ENCODE peak calls at places on chromosomes 5 and 9, in seven cellular contexts. One of them, this sample, is unnamed.
A peak's percentile ranks its signal among the peaks of the same experiment; 100 is the strongest.

GRCh38 chr9:2013688-2014087 is 1.5 kb upstream of the SMARCA2 start:
- DNase-seq in cardiac muscle cell: peak; percentile 58
- DNase-seq in fibroblast of lung: peak; percentile 60
- DNase-seq in left ventricle myocardium inferior: no peak
- DNase-seq in gastrocnemius medialis: no peak
- DNase-seq in pancreas: no peak
- DNase-seq in aorta: no peak
- DNase-seq in this sample: peak; percentile 72

GRCh38 chr9:108272350-108272899 is 583.4 kb downstream of the ACTL7B start:
- DNase-seq in cardiac muscle cell: peak; percentile 75
- DNase-seq in fibroblast of lung: peak; percentile 80
- DNase-seq in left ventricle myocardium inferior: peak; percentile 40
- DNase-seq in gastrocnemius medialis: peak; percentile 50
- DNase-seq in pancreas: peak; percentile 56
- DNase-seq in aorta: peak; percentile 65
- DNase-seq in this sample: peak; percentile 77

GRCh38 chr5:117220730-117221129 is 646.1 kb upstream of the SEMA6A start:
- DNase-seq in cardiac muscle cell: peak; percentile 40
- DNase-seq in fibroblast of lung: no peak
- DNase-seq in left ventricle myocardium inferior: no peak
- DNase-seq in gastrocnemius medialis: no peak
- DNase-seq in pancreas: no peak
- DNase-seq in aorta: no peak
- DNase-seq in this sample: no peak

GRCh38 chr5:148776261-148776660 is 50.1 kb upstream of the ADRB2 start:
- DNase-seq in cardiac muscle cell: no peak
- DNase-seq in fibroblast of lung: no peak
- DNase-seq in left ventricle myocardium inferior: no peak
- DNase-seq in gastrocnemius medialis: no peak
- DNase-seq in pancreas: no peak
- DNase-seq in aorta: no peak
- DNase-seq in this sample: no peak

GRCh38 chr9:109817846-109818472 is 38.0 kb downstream of the PALM2AKAP2 start:
- DNase-seq in cardiac muscle cell: peak; percentile 97
- DNase-seq in fibroblast of lung: peak; percentile 98
- DNase-seq in left ventricle myocardium inferior: no peak
- DNase-seq in gastrocnemius medialis: peak; percentile 57
- DNase-seq in pancreas: peak; percentile 67
- DNase-seq in aorta: peak; percentile 55
- DNase-seq in this sample: peak; percentile 98

GRCh38 chr9:117400131-117400530 is 14.7 kb downstream of the ASTN2 start:
- DNase-seq in cardiac muscle cell: no peak
- DNase-seq in fibroblast of lung: no peak
- DNase-seq in left ventricle myocardium inferior: no peak
- DNase-seq in gastrocnemius medialis: no peak
- DNase-seq in pancreas: peak; percentile 52
- DNase-seq in aorta: no peak
- DNase-seq in this sample: no peak

GRCh38 chr5:14824490-14824889 is 47.1 kb downstream of the ANKH start:
- DNase-seq in cardiac muscle cell: no peak
- DNase-seq in fibroblast of lung: no peak
- DNase-seq in left ventricle myocardium inferior: no peak
- DNase-seq in gastrocnemius medialis: peak; percentile 76
- DNase-seq in pancreas: no peak
- DNase-seq in aorta: no peak
- DNase-seq in this sample: no peak

GRCh38 chr5:16784843-16785791 is 151.0 kb downstream of the MYO10 start:
- DNase-seq in cardiac muscle cell: no peak
- DNase-seq in fibroblast of lung: no peak
- DNase-seq in left ventricle myocardium inferior: no peak
- DNase-seq in gastrocnemius medialis: peak; percentile 63
- DNase-seq in pancreas: no peak
- DNase-seq in aorta: no peak
- DNase-seq in this sample: no peak

GRCh38 chr5:36701085-36701691 is 94.8 kb downstream of the SLC1A3 start:
- DNase-seq in cardiac muscle cell: peak; percentile 62
- DNase-seq in fibroblast of lung: peak; percentile 47
- DNase-seq in left ventricle myocardium inferior: no peak
- DNase-seq in gastrocnemius medialis: no peak
- DNase-seq in pancreas: no peak
- DNase-seq in aorta: no peak
- DNase-seq in this sample: no peak

GRCh38 chr5:127358274-127358673 is 67.7 kb downstream of the MEGF10 start:
- DNase-seq in cardiac muscle cell: peak; percentile 46
- DNase-seq in fibroblast of lung: no peak
- DNase-seq in left ventricle myocardium inferior: no peak
- DNase-seq in gastrocnemius medialis: no peak
- DNase-seq in pancreas: no peak
- DNase-seq in aorta: no peak
- DNase-seq in this sample: peak; percentile 75

GRCh38 chr5:74625742-74626241 is 14.7 kb downstream of the ENC1 start:
- DNase-seq in cardiac muscle cell: peak; percentile 87
- DNase-seq in fibroblast of lung: no peak
- DNase-seq in left ventricle myocardium inferior: no peak
- DNase-seq in gastrocnemius medialis: no peak
- DNase-seq in pancreas: no peak
- DNase-seq in aorta: no peak
- DNase-seq in this sample: no peak

GRCh38 chr5:62362701-62363100 is 41.0 kb downstream of the DIMT1 start:
- DNase-seq in cardiac muscle cell: no peak
- DNase-seq in fibroblast of lung: no peak
- DNase-seq in left ventricle myocardium inferior: no peak
- DNase-seq in gastrocnemius medialis: no peak
- DNase-seq in pancreas: no peak
- DNase-seq in aorta: no peak
- DNase-seq in this sample: no peak

GRCh38 chr9:97506264-97506663 is 4.8 kb downstream of the TMOD1 start:
- DNase-seq in cardiac muscle cell: no peak
- DNase-seq in fibroblast of lung: no peak
- DNase-seq in left ventricle myocardium inferior: no peak
- DNase-seq in gastrocnemius medialis: no peak
- DNase-seq in pancreas: no peak
- DNase-seq in aorta: no peak
- DNase-seq in this sample: no peak

GRCh38 chr9:12735669-12736068 is 39.2 kb upstream of the LURAP1L start:
- DNase-seq in cardiac muscle cell: no peak
- DNase-seq in fibroblast of lung: no peak
- DNase-seq in left ventricle myocardium inferior: no peak
- DNase-seq in gastrocnemius medialis: no peak
- DNase-seq in pancreas: no peak
- DNase-seq in aorta: no peak
- DNase-seq in this sample: no peak

GRCh38 chr9:111949919-111950318 is 53.3 kb downstream of the UGCG start:
- DNase-seq in cardiac muscle cell: peak; percentile 37
- DNase-seq in fibroblast of lung: no peak
- DNase-seq in left ventricle myocardium inferior: no peak
- DNase-seq in gastrocnemius medialis: no peak
- DNase-seq in pancreas: no peak
- DNase-seq in aorta: no peak
- DNase-seq in this sample: no peak

GRCh38 chr5:1745806-1746370 is 53.7 kb downstream of the MRPL36 start:
- DNase-seq in cardiac muscle cell: no peak
- DNase-seq in fibroblast of lung: no peak
- DNase-seq in left ventricle myocardium inferior: no peak
- DNase-seq in gastrocnemius medialis: no peak
- DNase-seq in pancreas: no peak
- DNase-seq in aorta: peak; percentile 17
- DNase-seq in this sample: no peak

GRCh38 chr9:89502038-89502601 is 4.2 kb upstream of the SEMA4D start:
- DNase-seq in cardiac muscle cell: no peak
- DNase-seq in fibroblast of lung: no peak
- DNase-seq in left ventricle myocardium inferior: no peak
- DNase-seq in gastrocnemius medialis: no peak
- DNase-seq in pancreas: no peak
- DNase-seq in aorta: no peak
- DNase-seq in this sample: no peak

DNA sequence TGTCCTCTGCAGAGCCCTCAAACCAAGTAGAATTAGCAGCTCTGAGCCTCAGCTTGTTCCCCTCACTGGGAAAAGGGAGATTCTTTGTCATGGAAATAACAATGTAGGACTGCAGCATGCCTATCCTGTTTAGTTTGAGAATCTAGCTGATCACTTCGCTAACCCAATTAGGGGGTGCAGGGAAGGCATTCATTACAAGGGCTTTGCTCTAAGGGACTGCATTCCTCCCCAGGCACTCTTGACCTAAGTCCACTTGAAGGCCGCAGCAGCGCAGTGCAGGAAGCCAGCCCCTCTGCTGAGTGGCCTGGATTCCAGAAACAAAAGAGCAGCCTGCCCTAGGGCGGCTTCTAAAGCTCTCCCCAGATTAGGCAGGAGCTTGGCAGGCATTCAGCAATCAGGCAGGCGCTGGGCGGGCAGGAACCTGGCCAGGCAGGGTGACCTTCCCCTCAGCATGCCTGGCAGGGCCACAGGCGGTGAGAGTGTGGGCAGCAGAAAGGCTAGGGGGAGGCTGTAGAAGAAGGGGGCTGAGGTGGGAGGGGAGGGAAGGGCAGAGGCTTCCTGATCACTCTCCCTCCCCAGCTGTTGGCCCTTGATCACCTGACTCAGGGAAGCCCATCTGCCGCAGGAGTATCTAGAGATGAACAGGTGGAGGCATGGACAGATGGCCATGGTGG is 24.8 kb downstream of the CCNJL start:
- DNase-seq in cardiac muscle cell: peak; percentile 38
- DNase-seq in fibroblast of lung: no peak
- DNase-seq in left ventricle myocardium inferior: peak; percentile 82
- DNase-seq in gastrocnemius medialis: no peak
- DNase-seq in pancreas: peak; percentile 61
- DNase-seq in aorta: peak; percentile 66
- DNase-seq in this sample: peak; percentile 54
- H3K27me3 ChIP-seq in cardiac muscle cell: no peaks in the 10 kb centered on the region
- H3K27me3 ChIP-seq in fibroblast of lung: no peaks in the 10 kb centered on the region
- H3K27me3 ChIP-seq in left ventricle myocardium inferior: no peaks in the 10 kb centered on the region
- H3K27me3 ChIP-seq in gastrocnemius medialis: no peaks in the 10 kb centered on the region
- H3K27me3 ChIP-seq in pancreas: no peaks in the 10 kb centered on the region
- H3K27me3 ChIP-seq in aorta: no peaks in the 10 kb centered on the region
- H3K27me3 ChIP-seq in this sample: peaks cover 20% of the 10 kb centered on the region

GRCh38 chr9:93097496-93098205 is 1.6 kb downstream of the CARD19 start:
- DNase-seq in cardiac muscle cell: no peak
- DNase-seq in fibroblast of lung: no peak
- DNase-seq in left ventricle myocardium inferior: no peak
- DNase-seq in gastrocnemius medialis: peak; percentile 28
- DNase-seq in pancreas: no peak
- DNase-seq in aorta: peak; percentile 55
- DNase-seq in this sample: peak; percentile 28

GRCh38 chr9:93098236-93098946 is 2.4 kb downstream of the CARD19 start:
- DNase-seq in cardiac muscle cell: peak; percentile 99
- DNase-seq in fibroblast of lung: peak; percentile 99
- DNase-seq in left ventricle myocardium inferior: peak; percentile 86
- DNase-seq in gastrocnemius medialis: peak; percentile 92
- DNase-seq in pancreas: peak; percentile 86
- DNase-seq in aorta: peak; percentile 98
- DNase-seq in this sample: peak; percentile 97

GRCh38 chr9:93095205-93096130 is 549 bp upstream of the CARD19 start:
- DNase-seq in cardiac muscle cell: peak; percentile 99
- DNase-seq in fibroblast of lung: peak; percentile 99
- DNase-seq in left ventricle myocardium inferior: peak; percentile 100
- DNase-seq in gastrocnemius medialis: peak; percentile 99
- DNase-seq in pancreas: peak; percentile 100
- DNase-seq in aorta: peak; percentile 100
- DNase-seq in this sample: peak; percentile 100

GRCh38 chr9:93096131-93096802 is at the start of gene CARD19:
- DNase-seq in cardiac muscle cell: peak; percentile 27
- DNase-seq in fibroblast of lung: peak; percentile 35
- DNase-seq in left ventricle myocardium inferior: peak; percentile 59
- DNase-seq in gastrocnemius medialis: peak; percentile 71
- DNase-seq in pancreas: no peak
- DNase-seq in aorta: peak; percentile 79
- DNase-seq in this sample: peak; percentile 70

GRCh38 chr9:93096811-93097382 is 880 bp downstream of the CARD19 start:
- DNase-seq in cardiac muscle cell: no peak
- DNase-seq in fibroblast of lung: no peak
- DNase-seq in left ventricle myocardium inferior: no peak
- DNase-seq in gastrocnemius medialis: peak; percentile 18
- DNase-seq in pancreas: peak; percentile 44
- DNase-seq in aorta: peak; percentile 57
- DNase-seq in this sample: peak; percentile 12
- H3K4me1 ChIP-seq in cardiac muscle cell: peaks cover 9% of the 10 kb centered on the region
- H3K4me1 ChIP-seq in fibroblast of lung: peaks cover 23% of the 10 kb centered on the region
- H3K4me1 ChIP-seq in left ventricle myocardium inferior: peaks cover 70% of the 10 kb centered on the region
- H3K4me1 ChIP-seq in gastrocnemius medialis: peaks cover 43% of the 10 kb centered on the region
- H3K4me1 ChIP-seq in pancreas: peaks cover 25% of the 10 kb centered on the region
- H3K4me1 ChIP-seq in aorta: peaks cover 2% of the 10 kb centered on the region
- H3K4me1 ChIP-seq in this sample: peaks cover 29% of the 10 kb centered on the region

GRCh38 chr5:178272591-178272990 is 40.0 kb upstream of the PHYKPL start:
- DNase-seq in cardiac muscle cell: no peak
- DNase-seq in fibroblast of lung: no peak
- DNase-seq in left ventricle myocardium inferior: no peak
- DNase-seq in gastrocnemius medialis: no peak
- DNase-seq in pancreas: no peak
- DNase-seq in aorta: no peak
- DNase-seq in this sample: no peak

GRCh38 chr5:178271726-178272479 is 39.3 kb upstream of the PHYKPL start:
- DNase-seq in cardiac muscle cell: no peak
- DNase-seq in fibroblast of lung: no peak
- DNase-seq in left ventricle myocardium inferior: no peak
- DNase-seq in gastrocnemius medialis: no peak
- DNase-seq in pancreas: no peak
- DNase-seq in aorta: no peak
- DNase-seq in this sample: no peak

GRCh38 chr5:178274826-178275537 is 42.4 kb upstream of the PHYKPL start:
- DNase-seq in cardiac muscle cell: peak; percentile 2
- DNase-seq in fibroblast of lung: no peak
- DNase-seq in left ventricle myocardium inferior: no peak
- DNase-seq in gastrocnemius medialis: no peak
- DNase-seq in pancreas: no peak
- DNase-seq in aorta: no peak
- DNase-seq in this sample: no peak

GRCh38 chr5:178273041-178273440 is 40.4 kb upstream of the PHYKPL start:
- DNase-seq in cardiac muscle cell: no peak
- DNase-seq in fibroblast of lung: no peak
- DNase-seq in left ventricle myocardium inferior: no peak
- DNase-seq in gastrocnemius medialis: no peak
- DNase-seq in pancreas: no peak
- DNase-seq in aorta: no peak
- DNase-seq in this sample: no peak

GRCh38 chr5:178273665-178274541 is 41.3 kb upstream of the PHYKPL start:
- DNase-seq in cardiac muscle cell: peak; percentile 40
- DNase-seq in fibroblast of lung: no peak
- DNase-seq in left ventricle myocardium inferior: no peak
- DNase-seq in gastrocnemius medialis: no peak
- DNase-seq in pancreas: no peak
- DNase-seq in aorta: no peak
- DNase-seq in this sample: peak; percentile 2
- H3K27me3 ChIP-seq in cardiac muscle cell: no peaks in the 10 kb centered on the region
- H3K27me3 ChIP-seq in fibroblast of lung: no peaks in the 10 kb centered on the region
- H3K27me3 ChIP-seq in left ventricle myocardium inferior: peaks cover 23% of the 10 kb centered on the region
- H3K27me3 ChIP-seq in gastrocnemius medialis: no peaks in the 10 kb centered on the region
- H3K27me3 ChIP-seq in pancreas: no peaks in the 10 kb centered on the region
- H3K27me3 ChIP-seq in aorta: no peaks in the 10 kb centered on the region
- H3K27me3 ChIP-seq in this sample: peaks cover 57% of the 10 kb centered on the region

DNA sequence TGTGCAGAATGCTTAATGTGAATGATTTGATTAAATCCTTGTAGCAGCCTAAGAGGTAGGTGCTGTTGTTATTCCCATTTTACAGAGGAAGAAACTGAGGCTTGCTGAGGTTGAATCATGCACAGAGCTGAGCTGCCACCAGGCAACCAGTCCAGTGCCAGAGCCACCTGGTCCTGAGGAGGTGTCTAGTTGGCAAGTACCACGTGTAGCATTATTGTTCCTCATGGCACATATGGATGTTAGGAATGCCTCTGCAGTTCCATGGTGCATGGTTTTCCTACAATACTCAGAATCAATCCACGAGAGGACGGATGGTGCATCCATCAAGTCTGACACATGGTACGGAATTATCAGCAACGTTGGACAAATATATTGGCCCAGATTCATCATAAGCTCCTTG is 8.9 kb downstream of the UBE2QL1 start:
- DNase-seq in cardiac muscle cell: no peak
- DNase-seq in fibroblast of lung: no peak
- DNase-seq in left ventricle myocardium inferior: no peak
- DNase-seq in gastrocnemius medialis: no peak
- DNase-seq in pancreas: no peak
- DNase-seq in aorta: no peak
- DNase-seq in this sample: no peak
- H3K4me1 ChIP-seq in cardiac muscle cell: peaks cover 20% of the 10 kb centered on the region
- H3K4me1 ChIP-seq in fibroblast of lung: no peaks in the 10 kb centered on the region
- H3K4me1 ChIP-seq in left ventricle myocardium inferior: peaks cover 58% of the 10 kb centered on the region
- H3K4me1 ChIP-seq in gastrocnemius medialis: peaks cover 69% of the 10 kb centered on the region
- H3K4me1 ChIP-seq in pancreas: no peaks in the 10 kb centered on the region
- H3K4me1 ChIP-seq in aorta: no peaks in the 10 kb centered on the region
- H3K4me1 ChIP-seq in this sample: no peaks in the 10 kb centered on the region

This sample was measured in adipocyte.